ENCODE peak calls at places on chromosomes 1 and 21, in five cellular contexts. J, K, L, S and F are unnamed samples.

GRCh38 chr1:101738475-101738874 is 258.3 kb downstream of the OLFM3 start:
- DNase-seq in J (no peak), K (no peak), L (no peak), S (no peak), F (no peak)

GRCh38 chr1:201676061-201676644 is 137.2 kb downstream of the NAV1 start:
- DNase-seq in J (no peak), K (no peak), L (no peak), S (no peak), F (no peak)

GRCh38 chr21:16115461-16115860 is 385.7 kb downstream of the USP25 start:
- DNase-seq in J (no peak), K (no peak), L (no peak), S (no peak), F (no peak)

GRCh38 chr1:31458287-31458896 is 45.4 kb downstream of the SERINC2 start:
- DNase-seq in J (no peak), K (no peak), L (no peak), S (no peak), F (no peak)

GRCh38 chr1:91697322-91698260 is 188.4 kb downstream of the TGFBR3 start:
- DNase-seq in J (peak), K (no peak), L (no peak), S (no peak), F (no peak)

GRCh38 chr1:234925440-234926251 is 203.0 kb downstream of the TOMM20 start:
- DNase-seq in J (no peak), K (no peak), L (peak), S (peak), F (peak)

GRCh38 chr21:37365657-37366487 is 701 bp upstream of the DYRK1A start:
- DNase-seq in J (peak), K (peak), L (peak), S (peak), F (peak)

GRCh38 chr1:30417001-30417700 is 306.2 kb downstream of the MATN1 start:
- DNase-seq in J (no peak), K (no peak), L (no peak), S (no peak), F (peak)

GRCh38 chr1:18816808-18817207 is 42.7 kb downstream of the TAS1R2 start:
- DNase-seq in J (no peak), K (no peak), L (no peak), S (no peak), F (no peak)

GRCh38 chr1:10459185-10459584 is 9.4 kb downstream of the CORT start:
- DNase-seq in J (no peak), K (no peak), L (peak), S (peak), F (no peak)

GRCh38 chr21:34971656-34972055 is 77.4 kb downstream of the RUNX1 start:
- DNase-seq in J (no peak), K (no peak), L (no peak), S (no peak), F (no peak)

GRCh38 chr1:52523376-52523775 is 29.5 kb downstream of the TUT4 start:
- DNase-seq in J (no peak), K (no peak), L (no peak), S (no peak), F (no peak)

GRCh38 chr1:226255380-226255779 is 31.9 kb downstream of the MIXL1 start:
- DNase-seq in J (no peak), K (no peak), L (no peak), S (no peak), F (no peak)

GRCh38 chr1:67682659-67683197 is 2.3 kb upstream of the GADD45A start:
- DNase-seq in J (no peak), K (no peak), L (peak), S (no peak), F (no peak)

GRCh38 chr1:111856411-111857135 is 100.9 kb downstream of the DDX20 start:
- DNase-seq in J (no peak), K (no peak), L (no peak), S (peak), F (no peak)

GRCh38 chr1:54120018-54120697 is 32.6 kb downstream of the CDCP2 start:
- DNase-seq in J (no peak), K (no peak), L (no peak), S (no peak), F (no peak)

GRCh38 chr1:119674835-119675289 is 26.8 kb upstream of the ZNF697 start:
- DNase-seq in J (no peak), K (no peak), L (no peak), S (no peak), F (no peak)

GRCh38 chr1:165144757-165145397 is 211.6 kb downstream of the LMX1A start:
- DNase-seq in J (no peak), K (no peak), L (peak), S (peak), F (no peak)

GRCh38 chr1:67791686-67792475 is 41.4 kb downstream of the GNG12 start:
- DNase-seq in J (no peak), K (no peak), L (peak), S (no peak), F (no peak)

GRCh38 chr1:204983121-204983520 is 59.9 kb upstream of the CNTN2 start:
- DNase-seq in J (no peak), K (no peak), L (no peak), S (no peak), F (no peak)

GRCh38 chr1:26799479-26800133 is 11.9 kb downstream of the PIGV start:
- DNase-seq in J (no peak), K (no peak), L (no peak), S (peak), F (no peak)

GRCh38 chr21:41360072-41360821 is 1.6 kb upstream of the MX2 start:
- DNase-seq in J (no peak), K (no peak), L (no peak), S (peak), F (no peak)

GRCh38 chr1:200302893-200303250 is 107.0 kb downstream of the ZNF281 start:
- DNase-seq in J (no peak), K (no peak), L (peak), S (no peak), F (no peak)

GRCh38 chr1:30083800-30084464 is 639.5 kb downstream of the MATN1 start:
- DNase-seq in J (no peak), K (no peak), L (peak), S (no peak), F (no peak)

GRCh38 chr1:228149341-228150020 is at the start of gene GJC2:
- DNase-seq in J (no peak), K (no peak), L (no peak), S (no peak), F (no peak)

GRCh38 chr1:228141082-228141870 is 1.2 kb downstream of the GUK1 start:
- DNase-seq in J (no peak), K (no peak), L (no peak), S (no peak), F (peak)

GRCh38 chr1:107105914-107106313 is 34.9 kb upstream of the NTNG1 start:
- DNase-seq in J (no peak), K (no peak), L (no peak), S (no peak), F (no peak)

GRCh38 chr1:94828251-94828650 is 8.1 kb downstream of the SLC44A3 start:
- DNase-seq in J (no peak), K (no peak), L (no peak), S (no peak), F (no peak)

GRCh38 chr1:16078925-16079656 is 5.6 kb upstream of the FAM131C start:
- DNase-seq in J (peak), K (peak), L (peak), S (peak), F (no peak)

GRCh38 chr1:9302745-9303524 is 10.2 kb downstream of the SPSB1 start:
- DNase-seq in J (no peak), K (no peak), L (peak), S (peak), F (no peak)

GRCh38 chr1:232767381-232768074 is 37.7 kb upstream of the MAP10 start:
- DNase-seq in J (no peak), K (no peak), L (peak), S (peak), F (no peak)

GRCh38 chr1:89929467-89930063 is 65.3 kb upstream of the ZNF326 start:
- DNase-seq in J (no peak), K (no peak), L (no peak), S (no peak), F (no peak)

GRCh38 chr1:8412183-8412831 is 94.4 kb downstream of the SLC45A1 start:
- DNase-seq in J (no peak), K (no peak), L (peak), S (peak), F (no peak)

GRCh38 chr1:44276006-44276405 is 62.7 kb downstream of the DMAP1 start:
- DNase-seq in J (no peak), K (no peak), L (no peak), S (no peak), F (no peak)

GRCh38 chr1:37410815-37411214 is 63.6 kb upstream of the ZC3H12A start:
- DNase-seq in J (no peak), K (no peak), L (no peak), S (no peak), F (no peak)

GRCh38 chr1:60913039-60913438 is 169.3 kb upstream of the NFIA start:
- DNase-seq in J (no peak), K (no peak), L (no peak), S (no peak), F (no peak)

GRCh38 chr1:156670791-156671190 is 6.4 kb downstream of the NES start:
- DNase-seq in J (no peak), K (no peak), L (no peak), S (no peak), F (no peak)

GRCh38 chr1:28257736-28258135 is 1.6 kb upstream of the SESN2 start:
- DNase-seq in J (no peak), K (no peak), L (no peak), S (no peak), F (no peak)